ENCODE peak calls at places on chromosomes 13 and 19, in eight cellular contexts. D is IMR-90; F is breast epithelium; V is adipocyte; A is stimulated activated CD4-positive, alpha-beta T cell treated with anti-CD3 and anti-CD28 coated beads, Interleukin-4, amount 100 ng/mL, for 24 hours; U is cardiac fibroblast; C is Peyer's patch; G is NCI-H1417 treated with DMSO at 0.1 percent for 48 hours. S is an unnamed sample.

GRCh38 chr13:71880753-71881541 is 13.9 kb upstream of the DACH1 start:
- DNase-seq in V (no peak), U (peak; percentile 38), F (no peak), G (no peak), D (no peak), A (no peak), C (no peak), S (no peak)

GRCh38 chr13:65679240-65679639 is 1550.9 kb downstream of the PCDH9 start:
- DNase-seq in C (no peak), G (no peak), U (peak; percentile 52), A (no peak), V (peak; percentile 19), D (peak; percentile 54), F (no peak), S (no peak)

GRCh38 chr19:37334179-37335071 is 36.5 kb upstream of the ZNF527 start:
- DNase-seq in F (peak; percentile 86), G (no peak), C (peak; percentile 80), U (peak; percentile 91), V (peak; percentile 98), D (peak; percentile 86), A (peak; percentile 87), S (peak; percentile 82)

GRCh38 chr13:114151565-114152284 is 19.3 kb upstream of the RASA3 start:
- DNase-seq in D (no peak), C (peak; percentile 85), G (no peak), V (no peak), U (no peak), F (no peak), A (peak; percentile 60), S (peak; percentile 61)

GRCh38 chr19:37412700-37413099 is 41.8 kb downstream of the ZNF527 start:
- DNase-seq in F (no peak), C (no peak), G (no peak), U (peak; percentile 1), A (no peak), V (no peak), D (no peak), S (no peak)

GRCh38 chr13:94816256-94816655 is 103.9 kb upstream of the SOX21 start:
- DNase-seq in U (no peak), C (no peak), A (no peak), F (no peak), G (no peak), D (no peak), V (no peak), S (no peak)

GRCh38 chr13:39273953-39274352 is 235.7 kb downstream of the NHLRC3 start:
- DNase-seq in U (peak; percentile 14), C (no peak), D (no peak), G (no peak), V (peak; percentile 26), A (no peak), F (no peak), S (no peak)

GRCh38 chr19:35519291-35519690 is 5.8 kb upstream of the DMKN start:
- DNase-seq in F (no peak), V (peak; percentile 8), C (no peak), D (peak; percentile 27), A (no peak), U (peak; percentile 38), G (no peak), S (no peak)

GRCh38 chr13:107466326-107466725 is 749.0 kb downstream of the LIG4 start:
- DNase-seq in U (peak; percentile 21), D (peak; percentile 62), V (peak; percentile 36), G (no peak), F (no peak), C (no peak), A (no peak), S (no peak)

GRCh38 chr19:33493401-33494275 is 28.0 kb downstream of the PEPD start:
- DNase-seq in F (no peak), C (peak; percentile 38), G (no peak), A (no peak), V (no peak), D (no peak), U (no peak), S (no peak)

GRCh38 chr13:77536358-77536757 is 852 bp downstream of the SCEL start:
- DNase-seq in C (no peak), A (no peak), U (no peak), F (no peak), D (no peak), G (no peak), V (no peak), S (no peak)

S was measured in stimulated activated naive CD4-positive, alpha-beta T cell treated with Interleukin-2 at 50 U/mL for 16 hours.